ENCODE peak calls at places on chromosomes 5 and 9, in seven cellular contexts. A is retina; T is EH; H is PC-3; Q is transverse colon; E is activated CD8-positive, alpha-beta memory T cell treated with anti-CD3 and anti-CD28 coated beads, Interleukin-2, amount 50 U/mL, for 48 hours; L is IMR-90. K is an unnamed sample.

GRCh38 chr5:77082280-77082679 is 4.8 kb downstream of the ZBED3 start:
- DNase-seq in A (no peak), Q (no peak), T (no peak), H (no peak), L (no peak), E (no peak), K (no peak)

GRCh38 chr5:107389130-107389553 is 281.6 kb downstream of the EFNA5 start:
- DNase-seq in T (peak), E (no peak), A (peak), H (peak), Q (peak), L (peak), K (peak)

GRCh38 chr5:109767184-109767995 is 77.7 kb downstream of the MAN2A1 start:
- DNase-seq in Q (no peak), E (no peak), A (no peak), H (no peak), L (no peak), T (no peak), K (no peak)

GRCh38 chr5:150253416-150254208 is 36.0 kb downstream of the CAMK2A start:
- DNase-seq in H (no peak), Q (no peak), A (no peak), E (no peak), L (no peak), T (no peak), K (no peak)

GRCh38 chr9:37931586-37931985 is 27.7 kb upstream of the SLC25A51 start:
- DNase-seq in Q (no peak), L (peak), H (no peak), E (no peak), A (no peak), T (peak), K (no peak)

GRCh38 chr5:12861891-12862290 is 957.6 kb upstream of the CTNND2 start:
- DNase-seq in A (no peak), H (no peak), Q (no peak), E (no peak), L (no peak), T (no peak), K (no peak)

GRCh38 chr5:171667341-171668096 is 118.1 kb upstream of the SMIM23 start:
- DNase-seq in H (no peak), L (peak), E (no peak), Q (no peak), A (peak), T (peak), K (peak)

GRCh38 chr5:9653811-9654210 is 23.7 kb upstream of the TAS2R1 start:
- DNase-seq in T (peak), L (peak), A (no peak), Q (no peak), E (no peak), H (peak), K (peak)

GRCh38 chr5:75265731-75266130 is 29.1 kb upstream of the ANKRD31 start:
- DNase-seq in Q (no peak), L (peak), H (peak), A (no peak), T (peak), E (no peak), K (no peak)

GRCh38 chr5:58934629-58935097 is 351.8 kb downstream of the RAB3C start:
- DNase-seq in A (no peak), E (no peak), L (no peak), T (no peak), Q (no peak), H (no peak), K (no peak)

K was measured in brain microvascular endothelial cell.